ENCODE peak calls at places on chromosomes 2 and 18, in four cellular contexts. X is HepG2, M is K562, Y is GM12878. N is an unnamed sample.

GRCh38 chr2:54805255-54805654 is 81.8 kb downstream of the EML6 start:
- DNase-seq in X (no peak), M (no peak), Y (no peak), N (no peak)

GRCh38 chr18:40534748-40535147 is 1420.3 kb upstream of the PIK3C3 start:
- DNase-seq in X (no peak), M (no peak), Y (no peak), N (no peak)

GRCh38 chr18:34990571-34990970 is 50.6 kb upstream of the MAPRE2 start:
- DNase-seq in X (no peak), M (no peak), Y (no peak), N (no peak)

GRCh38 chr2:70331012-70331411 is 29.1 kb upstream of the FAM136A start:
- DNase-seq in X (no peak), M (no peak), Y (no peak), N (no peak)

GRCh38 chr18:5237083-5237722 is 40.1 kb upstream of the AKAIN1 start:
- DNase-seq in X (peak), M (peak), Y (no peak), N (no peak)

GRCh38 chr2:223477318-223477717 is 124.8 kb downstream of the SCG2 start:
- DNase-seq in X (no peak), M (no peak), Y (no peak), N (no peak)

GRCh38 chr18:65753520-65753919 is 2.7 kb downstream of the CDH7 start:
- DNase-seq in X (peak), M (no peak), Y (no peak), N (peak)

GRCh38 chr2:206160124-206160806 is 570 bp downstream of the EEF1B2 start:
- DNase-seq in X (peak), M (peak), Y (no peak), N (peak)

DNA sequence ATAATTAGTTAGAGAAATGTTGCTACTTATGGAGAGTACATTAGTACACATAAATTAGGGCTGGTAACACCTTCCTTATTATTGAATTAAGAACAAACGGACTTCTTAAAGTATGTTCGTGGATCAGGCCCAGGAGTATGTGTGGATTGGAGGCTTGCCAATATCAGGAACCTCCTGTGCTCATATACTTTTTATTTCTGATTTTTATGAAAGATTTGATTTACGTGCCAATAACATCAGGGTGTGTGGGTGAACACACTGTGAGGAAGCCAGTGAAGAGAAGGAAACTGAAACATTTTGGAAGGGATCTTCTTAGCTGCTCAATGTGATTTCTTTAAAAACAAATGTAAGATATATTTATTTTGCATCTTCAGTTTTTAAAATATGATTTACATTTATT is 113.0 kb downstream of the EFEMP1 start:
- DNase-seq in X (no peak), M (no peak), Y (no peak), N (no peak)
- TF ChIP-seq SP1 in X (no peak), M (no peak), Y (no peak), N (no peak)

GRCh38 chr2:213036836-213037235 is 114.6 kb downstream of the IKZF2 start:
- DNase-seq in X (no peak), M (no peak), Y (no peak), N (no peak)
- TF ChIP-seq FOXK2 in X (no peak), M (no peak), Y (no peak), N (no peak)

GRCh38 chr2:119383410-119384140 is 16.8 kb downstream of the DBI start:
- DNase-seq in X (no peak), M (no peak), Y (no peak), N (no peak)
- TF ChIP-seq BHLHE40 in X (no peak), M (no peak), Y (no peak), N (no peak)

DNA sequence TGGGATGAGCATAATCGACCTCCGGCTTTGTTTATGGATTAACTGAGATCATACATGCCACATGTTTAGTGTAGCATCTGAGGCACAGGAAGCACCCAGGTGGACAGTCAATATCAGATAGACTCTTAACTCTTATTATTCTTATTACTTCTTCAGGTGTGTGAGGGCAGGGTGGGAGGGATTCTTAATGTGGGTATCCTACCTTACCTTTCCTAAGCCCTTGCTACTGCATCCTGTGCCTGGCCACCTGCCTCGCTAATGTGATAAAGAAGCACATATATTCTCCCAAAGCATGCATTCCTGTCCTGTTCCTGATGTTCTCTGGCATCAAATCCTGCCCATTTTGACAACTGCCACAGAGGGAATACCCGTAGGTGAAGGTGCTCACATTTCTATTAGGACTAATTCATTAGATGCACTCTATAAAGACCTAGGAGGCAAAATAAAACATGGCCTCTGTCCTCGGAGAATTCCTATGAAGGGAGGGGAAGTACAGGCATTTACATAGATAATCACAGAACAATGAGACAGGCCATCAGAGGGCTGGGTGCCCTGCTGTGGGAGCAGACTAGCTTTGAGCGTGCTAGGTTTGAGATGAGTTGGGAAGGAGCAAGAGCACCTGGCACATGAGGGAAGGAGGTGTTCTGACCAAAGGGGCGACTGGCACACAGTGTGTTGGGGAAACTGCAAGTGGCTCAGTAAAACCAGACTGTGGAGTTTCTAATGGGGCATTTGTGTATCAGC is 19.5 kb upstream of the CELF4 start:
- DNase-seq in X (no peak), M (no peak), Y (no peak), N (no peak)
- TF ChIP-seq SP1 in X (no peak), M (no peak), Y (no peak), N (no peak)

DNA sequence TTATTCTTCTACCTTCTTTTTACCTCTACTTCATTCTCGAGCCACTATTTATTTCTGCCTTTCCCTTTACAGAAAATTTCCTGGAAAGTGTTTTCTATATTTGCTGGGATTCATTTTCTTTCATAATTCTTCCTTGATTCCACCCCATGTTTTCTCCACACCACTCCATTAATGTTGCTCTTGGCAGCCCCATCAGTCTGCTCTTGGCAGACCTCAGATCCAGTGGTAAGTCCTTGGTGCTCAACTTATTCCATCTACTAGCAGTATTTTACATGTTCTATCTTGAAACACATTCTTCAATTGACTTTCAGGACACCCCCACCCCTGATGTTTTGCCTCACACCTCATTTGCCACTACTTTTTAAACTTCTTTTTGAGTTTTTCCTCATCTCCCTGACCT is 65.0 kb downstream of the HNMT start:
- DNase-seq in X (no peak), M (no peak), Y (no peak), N (no peak)
- TF ChIP-seq FOXK2 in X (no peak), M (no peak), Y (no peak), N (no peak)

GRCh38 chr2:47174731-47175361 is 19.7 kb upstream of the STPG4 start:
- DNase-seq in X (peak), M (peak), Y (no peak), N (no peak)

GRCh38 chr2:47173986-47174730 is 19.1 kb upstream of the STPG4 start:
- DNase-seq in X (no peak), M (no peak), Y (no peak), N (no peak)

GRCh38 chr2:47172922-47173695 is 18.0 kb upstream of the STPG4 start:
- DNase-seq in X (no peak), M (no peak), Y (no peak), N (no peak)

GRCh38 chr2:47169784-47170183 is 14.7 kb upstream of the STPG4 start:
- DNase-seq in X (no peak), M (no peak), Y (no peak), N (no peak)

GRCh38 chr2:47172156-47172921 is 17.2 kb upstream of the STPG4 start:
- DNase-seq in X (peak), M (no peak), Y (no peak), N (no peak)
- TF ChIP-seq BHLHE40 in X (no peak), M (no peak), Y (no peak), N (no peak)

DNA sequence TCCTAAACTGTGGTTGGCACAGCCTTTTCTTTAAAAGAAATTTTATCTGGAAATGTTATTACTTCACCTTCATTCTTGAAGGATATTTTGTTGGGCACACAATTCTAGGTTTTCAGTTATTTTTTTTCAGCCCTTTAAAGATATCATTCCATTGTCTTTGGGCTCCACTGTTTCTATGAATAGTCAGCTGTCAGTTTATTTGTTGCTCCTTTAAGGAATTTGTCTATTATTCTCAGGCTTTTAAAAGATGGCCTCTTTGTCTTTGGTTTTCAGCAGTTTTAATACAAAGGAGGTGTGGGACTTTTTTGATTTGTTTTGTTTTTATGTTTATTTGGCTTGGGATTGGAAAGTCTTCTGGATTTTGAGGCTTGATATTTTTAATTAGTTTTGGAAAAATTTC is 61.8 kb downstream of the VAPA start:
- DNase-seq in X (no peak), M (no peak), Y (no peak), N (no peak)
- TF ChIP-seq SP1 in X (no peak), M (no peak), Y (no peak), N (no peak)

GRCh38 chr2:178962152-178962551 is 87.8 kb downstream of the CCDC141 start:
- DNase-seq in X (no peak), M (no peak), Y (no peak), N (no peak)
- TF ChIP-seq FOXK2 in X (no peak), M (no peak), Y (no peak), N (no peak)

GRCh38 chr2:159226608-159227007 is 59.9 kb downstream of the WDSUB1 start:
- DNase-seq in X (no peak), M (no peak), Y (no peak), N (no peak)

GRCh38 chr2:159225025-159226016 is 61.2 kb downstream of the WDSUB1 start:
- DNase-seq in X (no peak), M (no peak), Y (no peak), N (no peak)

GRCh38 chr2:159227467-159227866 is 59.0 kb downstream of the WDSUB1 start:
- DNase-seq in X (no peak), M (no peak), Y (no peak), N (no peak)

GRCh38 chr2:159224061-159224813 is 62.3 kb downstream of the WDSUB1 start:
- DNase-seq in X (no peak), M (no peak), Y (no peak), N (no peak)

GRCh38 chr2:159226059-159226461 is 60.4 kb downstream of the WDSUB1 start:
- DNase-seq in X (peak), M (peak), Y (no peak), N (no peak)
- TF ChIP-seq BHLHE40 in X (no peak), M (no peak), Y (no peak), N (no peak)

GRCh38 chr2:96423866-96424265 is 81.3 kb downstream of the NEURL3 start:
- DNase-seq in X (no peak), M (no peak), Y (no peak), N (no peak)

GRCh38 chr2:96427169-96427568 is 78.0 kb downstream of the NEURL3 start:
- DNase-seq in X (no peak), M (no peak), Y (no peak), N (no peak)

GRCh38 chr2:96430394-96430988 is 74.7 kb downstream of the NEURL3 start:
- DNase-seq in X (no peak), M (no peak), Y (no peak), N (no peak)

GRCh38 chr2:96431319-96431718 is 73.8 kb downstream of the NEURL3 start:
- DNase-seq in X (no peak), M (no peak), Y (no peak), N (no peak)

DNA sequence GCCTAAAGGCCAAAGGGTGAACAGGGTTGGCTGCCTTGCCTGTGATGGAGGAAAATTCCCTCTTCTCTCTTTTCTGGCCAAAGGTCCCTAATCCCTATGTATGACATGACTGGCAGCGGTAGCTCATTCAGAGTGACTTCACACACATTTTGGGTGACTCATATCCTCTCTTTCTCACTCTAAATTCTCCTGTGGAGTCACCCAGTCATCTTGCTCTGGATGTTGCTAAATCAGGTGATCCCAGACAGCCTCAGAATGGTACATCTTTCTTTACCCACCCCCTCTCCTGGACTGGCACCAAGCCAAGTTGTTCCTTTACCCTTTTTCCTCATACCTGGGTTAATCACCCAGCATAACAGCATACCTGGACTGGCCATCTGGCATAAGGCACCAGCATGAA is 77.2 kb downstream of the NEURL3 start:
- DNase-seq in X (peak), M (no peak), Y (no peak), N (no peak)
- TF ChIP-seq SP1 in X (no peak), M (no peak), Y (no peak), N (no peak)